ENCODE peak calls at places on chromosomes 6 and 20, in ten cellular contexts. G is CD8-positive, alpha-beta T cell; E is PC-9; D is lower lobe of right lung; A is GM12865; U is astrocyte of the spinal cord; X is right atrium auricular region; V is H9; B is fibroblast of lung; K is cardiac fibroblast. S is an unnamed sample.

GRCh38 chr6:157233686-157234085 is 89.6 kb downstream of the TMEM242 start:
- DNase-seq in G (no peak), E (no peak), D (no peak), A (no peak), U (no peak), X (no peak), V (no peak), B (no peak), K (no peak), S (no peak)

GRCh38 chr6:138004423-138005287 is 102.6 kb downstream of the PERP start:
- DNase-seq in G (no peak), E (peak), D (no peak), A (peak), U (peak), X (no peak), V (no peak), B (peak), K (peak), S (no peak)

GRCh38 chr6:77447254-77447653 is 16.0 kb downstream of the HTR1B start:
- DNase-seq in G (no peak), E (no peak), D (no peak), A (no peak), U (peak), X (no peak), V (no peak), B (peak), K (peak), S (no peak)

GRCh38 chr20:4721719-4722118 is at the start of gene PRND:
- DNase-seq in G (no peak), E (no peak), D (no peak), A (no peak), U (no peak), X (no peak), V (no peak), B (no peak), K (no peak), S (no peak)

GRCh38 chr20:3613821-3614440 is 49.3 kb downstream of the GFRA4 start:
- DNase-seq in G (no peak), E (no peak), D (no peak), A (no peak), U (peak), X (no peak), V (no peak), B (peak), K (no peak), S (no peak)

GRCh38 chr6:138545621-138545980 is 46.3 kb upstream of the NHSL1 start:
- DNase-seq in G (no peak), E (no peak), D (peak), A (no peak), U (peak), X (peak), V (peak), B (peak), K (peak), S (peak)

GRCh38 chr20:11569163-11569562 is 348.5 kb upstream of the BTBD3 start:
- DNase-seq in G (no peak), E (no peak), D (no peak), A (no peak), U (no peak), X (no peak), V (peak), B (no peak), K (no peak), S (no peak)

GRCh38 chr20:4225778-4226177 is 210.4 kb upstream of the RNF24 start:
- DNase-seq in G (no peak), E (peak), D (no peak), A (no peak), U (peak), X (no peak), V (no peak), B (peak), K (peak), S (no peak)

DNA sequence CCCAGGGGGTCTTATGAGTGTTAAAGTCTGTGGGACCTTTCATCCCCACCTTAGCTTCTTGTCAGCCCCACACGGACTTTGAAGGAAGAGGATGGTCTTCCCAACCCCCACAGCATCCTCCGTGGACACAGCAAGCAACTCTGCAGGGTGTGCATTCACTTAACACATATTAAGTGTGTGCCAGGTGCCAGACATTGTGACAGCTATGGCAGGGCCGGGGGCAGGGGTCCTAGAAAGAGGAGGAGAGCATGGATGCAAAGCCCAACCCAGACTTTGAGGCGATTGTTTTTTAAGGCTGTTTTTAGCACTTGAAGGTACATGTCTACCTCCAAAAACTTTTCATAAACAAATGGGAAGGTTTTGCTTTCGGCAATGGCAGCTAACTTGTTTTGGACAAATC is 121.6 kb upstream of the KCNG1 start:
- DNase-seq in G (no peak), E (no peak), D (no peak), A (no peak), U (no peak), X (no peak), V (no peak), B (no peak), K (no peak), S (no peak)
- TF ChIP-seq CTCF in G (no peak), E (no peak), D (no peak), A (no peak), U (no peak), X (no peak), V (no peak), B (no peak), K (no peak), S (no peak)

DNA sequence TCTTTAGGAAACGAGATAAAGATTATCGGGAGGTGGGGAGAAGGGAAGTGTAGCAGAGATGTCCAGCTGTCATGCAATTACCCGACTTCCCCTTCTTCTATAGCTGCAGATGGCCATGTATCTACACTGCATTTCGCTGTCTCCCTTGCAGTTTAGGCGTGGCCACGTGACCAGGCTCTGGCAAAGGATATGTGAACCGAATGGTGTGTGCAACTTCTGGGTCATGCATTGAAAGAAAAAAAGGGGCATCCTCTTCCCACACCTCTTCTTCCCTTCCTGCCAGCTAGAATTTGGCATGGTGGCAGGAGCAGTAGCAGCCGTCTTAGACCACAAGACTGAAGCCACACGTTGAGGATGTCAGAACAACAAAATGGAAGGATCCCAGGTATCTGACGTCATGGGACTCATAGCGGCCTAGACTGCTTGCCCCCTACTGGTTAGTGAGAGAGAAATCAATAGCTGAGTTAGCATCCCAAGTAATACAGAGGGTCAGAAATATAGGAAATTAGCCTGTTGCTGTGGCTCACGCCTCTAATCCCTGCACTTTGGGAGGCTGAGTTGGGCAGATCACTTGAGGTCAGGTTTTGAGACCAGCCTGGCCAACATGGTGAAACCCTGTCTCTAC is 32.8 kb downstream of the TCF15 start:
- DNase-seq in G (no peak), E (no peak), D (no peak), A (peak), U (no peak), X (no peak), V (peak), B (no peak), K (peak), S (no peak)
- TF ChIP-seq CTCF in G (no peak), E (peak), D (no peak), A (peak), U (peak), X (no peak), V (peak), B (peak), K (peak), S (peak)

DNA sequence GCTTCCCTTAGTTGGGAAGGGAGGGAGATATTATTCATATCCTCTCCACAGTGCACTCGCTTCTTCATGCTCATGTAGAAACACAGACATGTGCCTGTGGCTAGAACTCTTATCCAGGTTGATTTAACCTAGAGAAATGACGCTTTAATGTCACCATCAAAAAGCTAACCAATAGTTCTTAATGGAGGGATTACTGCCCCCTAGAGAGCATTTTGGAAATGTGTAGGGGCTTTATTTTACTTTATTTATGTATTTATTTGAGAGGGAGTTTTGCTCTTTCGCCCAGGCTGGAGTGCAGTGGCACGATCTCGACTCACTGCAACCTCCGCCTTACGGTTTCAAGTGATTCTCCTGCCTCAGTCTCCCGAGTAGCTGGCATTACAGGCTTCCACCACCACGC is 229.6 kb downstream of the SOD2 start:
- DNase-seq in G (no peak), E (no peak), D (no peak), A (peak), U (no peak), X (no peak), V (no peak), B (peak), K (peak), S (no peak)
- TF ChIP-seq CTCF in G (no peak), E (peak), D (peak), A (peak), U (no peak), X (peak), V (peak), B (peak), K (peak), S (peak)

GRCh38 chr6:90297866-90298381 is 1.3 kb upstream of the BACH2 start:
- DNase-seq in G (no peak), E (no peak), D (no peak), A (no peak), U (no peak), X (no peak), V (peak), B (no peak), K (no peak), S (no peak)

GRCh38 chr6:90294989-90295853 is 1.4 kb downstream of the BACH2 start:
- DNase-seq in G (peak), E (no peak), D (peak), A (peak), U (peak), X (no peak), V (no peak), B (peak), K (peak), S (peak)

GRCh38 chr6:90297124-90297865 is 652 bp upstream of the BACH2 start:
- DNase-seq in G (no peak), E (no peak), D (no peak), A (no peak), U (no peak), X (no peak), V (peak), B (no peak), K (no peak), S (no peak)

GRCh38 chr6:90295854-90296345 is 743 bp downstream of the BACH2 start:
- DNase-seq in G (peak), E (no peak), D (peak), A (peak), U (peak), X (peak), V (peak), B (peak), K (peak), S (peak)

GRCh38 chr6:90296346-90297123 is at the start of gene BACH2:
- DNase-seq in G (peak), E (peak), D (peak), A (peak), U (peak), X (peak), V (peak), B (peak), K (peak), S (peak)
- TF ChIP-seq CTCF in G (no peak), E (no peak), D (peak), A (no peak), U (peak), X (peak), V (no peak), B (peak), K (no peak), S (peak)

DNA sequence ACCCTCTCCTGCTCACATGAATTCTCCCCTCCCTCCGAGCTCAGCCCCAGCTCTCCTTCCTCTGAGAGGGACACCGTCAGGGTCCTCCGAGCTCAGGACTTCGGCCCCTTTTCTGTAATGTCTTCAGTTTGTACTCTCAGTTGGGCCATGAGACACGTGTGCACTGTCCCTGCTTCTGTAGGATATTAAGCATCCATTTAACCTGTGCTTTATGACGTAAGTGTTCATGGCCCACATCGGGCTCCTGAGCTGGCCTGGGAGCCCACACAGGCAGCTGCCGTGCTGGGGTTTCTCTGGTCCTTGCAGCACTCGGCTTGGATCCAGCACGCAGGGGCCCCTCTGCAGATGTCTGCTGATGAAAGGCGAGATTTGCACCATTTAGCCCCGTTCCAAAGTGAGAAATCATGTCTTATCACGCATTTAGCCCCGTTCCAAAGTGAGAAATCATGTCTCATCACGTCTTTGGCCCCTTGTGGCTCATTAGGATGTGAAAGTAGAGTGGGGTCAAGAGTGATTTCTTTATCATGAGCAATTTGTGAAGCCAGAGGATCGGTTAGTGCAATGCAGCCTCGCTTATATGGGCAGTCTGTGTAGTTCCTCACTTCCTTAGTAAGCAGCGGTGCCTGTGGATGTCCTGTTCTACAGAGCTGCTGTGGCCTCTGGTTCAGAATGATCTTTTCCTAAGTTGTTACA is 25.3 kb downstream of the DUSP22 start:
- DNase-seq in G (no peak), E (no peak), D (no peak), A (peak), U (no peak), X (no peak), V (no peak), B (no peak), K (no peak), S (no peak)
- TF ChIP-seq CTCF in G (no peak), E (no peak), D (no peak), A (no peak), U (no peak), X (no peak), V (no peak), B (no peak), K (no peak), S (no peak)

GRCh38 chr6:43516697-43517502 is at the start of the genes POLR1C and YIPF3:
- DNase-seq in G (peak), E (peak), D (peak), A (peak), U (peak), X (peak), V (peak), B (peak), K (peak), S (peak)
- TF ChIP-seq CTCF in G (no peak), E (no peak), D (no peak), A (no peak), U (no peak), X (no peak), V (no peak), B (no peak), K (no peak), S (no peak)

DNA sequence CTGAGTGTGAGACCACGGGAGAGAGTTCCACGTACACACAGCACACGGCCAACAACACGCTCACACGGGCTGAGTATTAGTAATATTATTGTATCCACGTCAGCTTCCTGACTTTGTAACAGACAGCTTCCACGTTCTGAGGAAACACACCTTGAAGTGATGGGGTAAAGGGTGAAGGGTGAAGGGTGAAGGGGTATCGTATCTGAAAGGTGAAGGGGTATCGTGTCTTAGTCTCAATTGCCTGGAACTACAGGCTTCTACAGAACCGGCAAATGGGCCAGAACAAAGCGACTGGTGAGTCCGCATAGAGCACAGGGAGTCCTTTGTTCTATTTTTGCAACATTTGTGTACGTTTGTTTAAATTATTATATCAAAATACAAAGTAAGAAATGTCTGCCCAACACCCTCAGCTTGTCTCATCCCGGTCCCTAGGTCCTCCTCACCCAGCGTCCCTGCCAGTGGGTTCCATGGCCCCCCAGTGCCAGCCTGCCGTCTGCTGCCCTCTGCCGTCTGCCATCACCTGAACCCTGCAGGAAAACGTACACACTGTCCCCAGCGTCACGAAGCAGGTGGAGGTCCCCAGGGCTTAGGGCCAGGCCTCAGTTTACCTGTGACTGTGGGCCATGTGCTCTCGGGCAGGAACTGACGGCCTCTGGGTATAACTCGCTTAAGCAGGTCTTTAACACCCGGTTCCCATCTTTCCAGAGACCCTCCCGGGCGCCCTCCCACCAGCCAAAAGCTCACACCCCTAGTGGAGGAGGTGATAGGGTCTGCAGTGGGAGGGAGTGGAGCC is 4.4 kb upstream of the HELZ2 start:
- DNase-seq in G (no peak), E (no peak), D (no peak), A (no peak), U (no peak), X (no peak), V (no peak), B (no peak), K (no peak), S (no peak)
- TF ChIP-seq CTCF in G (no peak), E (no peak), D (no peak), A (no peak), U (no peak), X (no peak), V (peak), B (no peak), K (no peak), S (no peak)